ENCODE peak calls at places on chromosomes 6 and 20, in five cellular contexts. G is stomach, V is heart left ventricle, H is SK-N-SH, Q is HCT116. T is an unnamed sample. For H3K4me1, the result is how much of the 10 kb centered on the place peaks cover.

GRCh38 chr6:105898286-105898685 is 187.8 kb upstream of the PRDM1 start:
- DNase-seq in G (no peak), V (no peak), H (no peak), Q (no peak), T (no peak)

GRCh38 chr6:29981211-29981812 is 39.0 kb downstream of the HLA-A start:
- DNase-seq in G (no peak), V (no peak), H (no peak), Q (no peak), T (no peak)

GRCh38 chr20:18272451-18272850 is 15.9 kb upstream of the ZNF133 start:
- DNase-seq in G (no peak), V (peak), H (no peak), Q (no peak), T (peak)

GRCh38 chr20:56924976-56925695 is 296.0 kb downstream of the TFAP2C start:
- DNase-seq in G (no peak), V (no peak), H (peak), Q (no peak), T (no peak)

GRCh38 chr6:19289408-19289967 is 547.7 kb upstream of the ID4 start:
- DNase-seq in G (no peak), V (no peak), H (no peak), Q (no peak), T (no peak)

GRCh38 chr6:133130863-133131262 is 110.3 kb upstream of the EYA4 start:
- DNase-seq in G (no peak), V (peak), H (no peak), Q (peak), T (peak)

GRCh38 chr6:137549106-137549505 is 54.9 kb upstream of the OLIG3 start:
- DNase-seq in G (no peak), V (no peak), H (no peak), Q (no peak), T (no peak)

GRCh38 chr6:132333639-132334516 is 67.4 kb downstream of the MOXD1 start:
- DNase-seq in G (peak), V (peak), H (peak), Q (peak), T (peak)

GRCh38 chr6:126228001-126228791 is 111.7 kb upstream of the CENPW start:
- DNase-seq in G (no peak), V (no peak), H (peak), Q (no peak), T (no peak)

GRCh38 chr6:20709451-20709850 is 175.2 kb downstream of the CDKAL1 start:
- DNase-seq in G (no peak), V (no peak), H (no peak), Q (no peak), T (no peak)

GRCh38 chr20:61985096-61985495 is 80.6 kb downstream of the TAF4 start:
- DNase-seq in G (no peak), V (no peak), H (no peak), Q (no peak), T (no peak)

GRCh38 chr6:27492776-27493175 is 19.9 kb upstream of the ZNF184 start:
- DNase-seq in G (no peak), V (no peak), H (no peak), Q (no peak), T (no peak)

GRCh38 chr20:35510946-35511735 is 18.3 kb downstream of the C20orf173 start:
- DNase-seq in G (no peak), V (no peak), H (no peak), Q (no peak), T (no peak)

GRCh38 chr6:13554929-13555333 is 19.5 kb upstream of the SIRT5 start:
- DNase-seq in G (no peak), V (peak), H (no peak), Q (no peak), T (no peak)

GRCh38 chr6:9405369-9405768 is 970.0 kb upstream of the SLC35B3 start:
- DNase-seq in G (no peak), V (no peak), H (no peak), Q (peak), T (no peak)

GRCh38 chr6:138157986-138158638 is 3.6 kb upstream of the ARFGEF3 start:
- DNase-seq in G (no peak), V (no peak), H (no peak), Q (no peak), T (no peak)

GRCh38 chr6:713351-713750 is 20.4 kb upstream of the EXOC2 start:
- DNase-seq in G (no peak), V (no peak), H (no peak), Q (no peak), T (no peak)

GRCh38 chr6:79570129-79570801 is 33.0 kb upstream of the LCA5 start:
- DNase-seq in G (peak), V (no peak), H (peak), Q (peak), T (no peak)

GRCh38 chr6:27720607-27721580 is 191.3 kb downstream of the OR2B2 start:
- DNase-seq in G (no peak), V (no peak), H (no peak), Q (peak), T (no peak)

GRCh38 chr20:45304464-45304999 is 2.1 kb upstream of the RBPJL start:
- DNase-seq in G (no peak), V (no peak), H (no peak), Q (no peak), T (no peak)

GRCh38 chr6:34386316-34387137 is 5.9 kb downstream of the NUDT3 start:
- DNase-seq in G (no peak), V (no peak), H (no peak), Q (no peak), T (peak)

GRCh38 chr20:420721-421574 is 12.8 kb downstream of the RBCK1 start:
- DNase-seq in G (peak), V (no peak), H (peak), Q (no peak), T (no peak)

GRCh38 chr6:110874880-110875547 is 429 bp downstream of the AMD1 start:
- DNase-seq in G (peak), V (no peak), H (peak), Q (no peak), T (no peak)

GRCh38 chr6:113824411-113824810 is 32.7 kb upstream of the MARCKS start:
- DNase-seq in G (no peak), V (no peak), H (no peak), Q (no peak), T (no peak)

GRCh38 chr6:15220062-15220461 is 25.8 kb upstream of the JARID2 start:
- DNase-seq in G (no peak), V (no peak), H (no peak), Q (no peak), T (no peak)

GRCh38 chr6:8993111-8993510 is 557.8 kb upstream of the SLC35B3 start:
- DNase-seq in G (no peak), V (no peak), H (no peak), Q (no peak), T (no peak)

GRCh38 chr20:10609276-10609675 is 64.5 kb downstream of the JAG1 start:
- DNase-seq in G (no peak), V (peak), H (no peak), Q (no peak), T (peak)

GRCh38 chr20:59723607-59724456 is 119.5 kb downstream of the PHACTR3 start:
- DNase-seq in G (no peak), V (no peak), H (no peak), Q (no peak), T (no peak)

GRCh38 chr20:47360489-47361267 is 4.2 kb upstream of the ZMYND8 start:
- DNase-seq in G (peak), V (peak), H (peak), Q (peak), T (peak)

GRCh38 chr20:35742741-35743523 is 872 bp upstream of the RBM39 start:
- DNase-seq in G (no peak), V (no peak), H (peak), Q (no peak), T (no peak)

GRCh38 chr6:39882567-39882953 is 51.7 kb downstream of the MOCS1 start:
- DNase-seq in G (no peak), V (peak), H (no peak), Q (no peak), T (no peak)

GRCh38 chr20:32326507-32326851 is 31.7 kb upstream of the ASXL1 start:
- DNase-seq in G (no peak), V (no peak), H (no peak), Q (no peak), T (no peak)

GRCh38 chr6:121828567-121828966 is 393.1 kb downstream of the GJA1 start:
- DNase-seq in G (no peak), V (no peak), H (no peak), Q (no peak), T (no peak)

GRCh38 chr6:157287247-157287850 is 36.0 kb downstream of the TMEM242 start:
- DNase-seq in G (no peak), V (no peak), H (no peak), Q (no peak), T (no peak)
- H3K4me1 ChIP-seq in G (under half), V (under half), H (under half), Q (under half), T (under half)

GRCh38 chr6:44271406-44271723 is 1.1 kb downstream of the TMEM151B start:
- DNase-seq in G (no peak), V (no peak), H (no peak), Q (no peak), T (no peak)
- H3K4me3 ChIP-seq in G (no peak), V (no peak), H (no peak), Q (no peak), T (no peak)

GRCh38 chr6:130825772-130826441 is 1.3 kb upstream of the SMLR1 start:
- DNase-seq in G (no peak), V (no peak), H (no peak), Q (no peak), T (no peak)
- H3K27ac ChIP-seq in G (no peak), V (no peak), H (no peak), Q (no peak), T (no peak)

GRCh38 chr6:152268846-152269442 is 368.2 kb downstream of the SYNE1 start:
- DNase-seq in G (no peak), V (no peak), H (no peak), Q (no peak), T (no peak)

GRCh38 chr6:152272486-152272885 is 364.7 kb downstream of the SYNE1 start:
- DNase-seq in G (no peak), V (no peak), H (no peak), Q (no peak), T (no peak)

GRCh38 chr6:152271681-152272464 is 365.3 kb downstream of the SYNE1 start:
- DNase-seq in G (no peak), V (peak), H (no peak), Q (no peak), T (peak)

GRCh38 chr6:152267967-152268845 is 369.0 kb downstream of the SYNE1 start:
- DNase-seq in G (no peak), V (no peak), H (peak), Q (no peak), T (no peak)

GRCh38 chr6:152270301-152270925 is 366.7 kb downstream of the SYNE1 start:
- DNase-seq in G (no peak), V (no peak), H (no peak), Q (no peak), T (no peak)
- H3K4me1 ChIP-seq in G (half or more), V (half or more), H (under half), Q (under half), T (half or more)

GRCh38 chr6:11538799-11539468 is 1.4 kb downstream of the TMEM170B start:
- DNase-seq in G (no peak), V (no peak), H (no peak), Q (no peak), T (no peak)
- H3K4me3 ChIP-seq in G (peak), V (peak), H (peak), Q (no peak), T (peak)

DNA sequence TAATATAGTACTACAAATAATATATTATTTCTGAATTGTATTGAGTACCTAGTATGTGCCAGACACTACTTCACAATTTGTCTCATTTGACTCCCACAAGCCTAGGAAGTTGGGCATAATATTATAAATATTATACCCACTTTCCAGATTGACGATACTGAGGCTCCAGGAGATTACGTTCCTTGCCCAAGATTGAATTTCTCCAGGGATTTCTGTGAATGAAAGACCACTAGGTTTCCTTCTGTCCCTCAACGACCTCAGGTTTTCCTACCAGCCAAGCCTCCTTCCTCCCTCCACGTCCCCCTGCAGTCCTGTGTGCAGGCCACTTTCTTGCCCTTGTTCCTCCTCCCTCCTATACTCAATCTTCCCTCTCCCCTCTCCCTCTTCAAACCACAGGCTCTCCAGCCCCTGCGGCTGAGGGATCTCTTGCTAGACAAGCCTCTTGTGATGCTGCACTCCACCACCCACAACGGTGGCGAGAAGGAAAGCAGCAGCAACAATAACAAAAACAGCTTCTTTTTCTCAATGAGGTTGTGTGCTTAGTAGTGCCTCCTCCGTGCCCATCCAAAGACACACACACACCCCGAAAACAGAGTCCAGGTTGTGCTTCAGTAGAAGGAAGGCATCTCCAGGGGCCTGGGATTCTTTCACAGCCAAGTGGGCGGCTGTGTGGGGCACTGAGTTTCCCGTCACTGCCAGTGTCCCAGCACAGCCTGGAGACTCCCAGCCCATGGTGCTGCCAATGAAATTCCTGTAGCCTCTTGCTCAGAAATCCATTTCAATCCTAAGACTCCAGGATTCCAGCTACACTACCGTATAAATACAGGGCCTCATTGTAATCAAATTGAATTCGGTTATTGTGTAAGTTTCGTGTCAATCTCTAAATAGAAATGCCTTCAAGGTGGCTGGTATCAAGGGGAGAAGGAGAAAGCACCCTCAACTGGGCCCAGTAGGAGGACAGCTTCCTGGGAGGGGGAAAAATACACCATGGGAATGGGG is 94.4 kb downstream of the NCR2 start:
- DNase-seq in G (no peak), V (no peak), H (no peak), Q (no peak), T (no peak)
- H3K27ac ChIP-seq in G (peak), V (peak), H (no peak), Q (peak), T (no peak)

DNA sequence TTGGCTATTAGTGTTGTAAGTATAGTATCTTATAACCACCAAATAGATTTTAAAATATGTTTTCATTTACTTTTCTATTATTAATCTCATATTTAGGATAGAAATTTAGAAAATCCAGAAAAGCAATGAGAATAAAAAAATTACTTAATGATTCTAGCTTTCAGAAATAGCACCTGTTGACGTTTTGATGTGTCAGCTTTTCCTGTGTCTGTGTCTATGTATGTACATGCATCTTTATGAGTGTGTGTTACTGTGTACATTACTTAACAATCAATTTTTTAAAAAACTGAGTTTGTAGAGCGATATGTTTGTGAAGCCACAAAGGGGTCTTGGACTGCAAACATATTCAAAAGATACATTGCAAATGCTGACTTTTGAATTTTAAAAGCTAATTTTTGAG is 526.9 kb downstream of the BCKDHB start:
- DNase-seq in G (no peak), V (no peak), H (no peak), Q (no peak), T (no peak)
- H3K4me1 ChIP-seq in G (under half), V (under half), H (under half), Q (under half), T (under half)

GRCh38 chr6:166173292-166173951 is 5.8 kb upstream of the TBXT start:
- DNase-seq in G (peak), V (no peak), H (peak), Q (peak), T (no peak)
- H3K4me3 ChIP-seq in G (no peak), V (no peak), H (no peak), Q (no peak), T (no peak)

T was measured in gastrocnemius medialis.